ENCODE peak calls at places on chromosomes 13 and 19, in four cellular contexts. T is uterus, V is body of pancreas, D is suprapubic skin. F is an unnamed sample.
A peak's percentile ranks its signal among the peaks of the same experiment; 100 is the strongest.

GRCh38 chr19:16027528-16027927 is 48.8 kb upstream of the TPM4 start:
- DNase-seq in D (no peak), V (no peak), T (no peak), F (no peak)

GRCh38 chr19:32719611-32720059 is at the start of gene TDRD12:
- DNase-seq in T (no peak), D (no peak), V (no peak), F (peak; percentile 45)

GRCh38 chr13:77184455-77184854 is 142.4 kb downstream of the MYCBP2 start:
- DNase-seq in D (no peak), V (no peak), T (no peak), F (no peak)

GRCh38 chr13:34127523-34127922 is 309.6 kb downstream of the RFC3 start:
- DNase-seq in V (no peak), T (no peak), D (no peak), F (no peak)

GRCh38 chr19:44738603-44739585 is 9.6 kb upstream of the BCL3 start:
- DNase-seq in T (no peak), V (peak; percentile 68), D (no peak), F (no peak)

GRCh38 chr19:48737360-48737998 is 2.9 kb downstream of the RASIP1 start:
- DNase-seq in V (peak; percentile 96), T (no peak), D (no peak), F (peak; percentile 77)

GRCh38 chr13:102846261-102847015 is 606 bp downstream of the ERCC5 start:
- DNase-seq in T (peak; percentile 19), D (peak; percentile 72), V (peak; percentile 41), F (peak; percentile 73)

GRCh38 chr19:28224441-28224840 is 988.5 kb downstream of the UQCRFS1 start:
- DNase-seq in T (no peak), D (no peak), V (no peak), F (no peak)

GRCh38 chr19:9306443-9306842 is 3.2 kb downstream of the ZNF699 start:
- DNase-seq in D (no peak), T (no peak), V (no peak), F (no peak)

GRCh38 chr19:42092350-42092749 is 16.4 kb downstream of the ZNF574 start:
- DNase-seq in D (no peak), V (peak; percentile 53), T (no peak), F (no peak)

GRCh38 chr13:53201454-53202225 is 173.0 kb downstream of the OLFM4 start:
- DNase-seq in T (no peak), V (peak; percentile 61), D (no peak), F (peak; percentile 48)

GRCh38 chr13:45705936-45706335 is 3.8 kb downstream of the CBY2 start:
- DNase-seq in D (no peak), T (no peak), V (no peak), F (no peak)

GRCh38 chr13:73578251-73578875 is 519.6 kb downstream of the KLF5 start:
- DNase-seq in D (no peak), V (no peak), T (no peak), F (no peak)

GRCh38 chr13:31009166-31009565 is 76.7 kb downstream of the TEX26 start:
- DNase-seq in T (no peak), D (no peak), V (no peak), F (no peak)

GRCh38 chr13:85377783-85378182 is 421.4 kb downstream of the SLITRK6 start:
- DNase-seq in V (no peak), T (no peak), D (no peak), F (no peak)

GRCh38 chr13:28558567-28558966 is 63.6 kb upstream of the FLT1 start:
- DNase-seq in D (no peak), V (no peak), T (no peak), F (peak; percentile 43)

GRCh38 chr19:7500811-7501450 is 12.1 kb upstream of the PEX11G start:
- DNase-seq in T (no peak), V (peak; percentile 82), D (no peak), F (peak; percentile 57)

GRCh38 chr13:77696006-77696862 is 1.3 kb upstream of the SLAIN1 start:
- DNase-seq in V (no peak), T (no peak), D (no peak), F (no peak)

GRCh38 chr19:18097217-18097992 is at the start of gene MAST3:
- DNase-seq in D (peak; percentile 79), T (peak; percentile 59), V (peak; percentile 97), F (peak; percentile 94)

GRCh38 chr19:18097993-18098890 is 664 bp downstream of the MAST3 start:
- DNase-seq in D (no peak), V (no peak), T (no peak), F (no peak)

GRCh38 chr19:18100710-18101109 is 3.1 kb downstream of the MAST3 start:
- DNase-seq in D (no peak), T (no peak), V (no peak), F (no peak)

GRCh38 chr19:18099623-18099995 is 2.0 kb downstream of the MAST3 start:
- DNase-seq in T (no peak), D (no peak), V (no peak), F (no peak)

DNA sequence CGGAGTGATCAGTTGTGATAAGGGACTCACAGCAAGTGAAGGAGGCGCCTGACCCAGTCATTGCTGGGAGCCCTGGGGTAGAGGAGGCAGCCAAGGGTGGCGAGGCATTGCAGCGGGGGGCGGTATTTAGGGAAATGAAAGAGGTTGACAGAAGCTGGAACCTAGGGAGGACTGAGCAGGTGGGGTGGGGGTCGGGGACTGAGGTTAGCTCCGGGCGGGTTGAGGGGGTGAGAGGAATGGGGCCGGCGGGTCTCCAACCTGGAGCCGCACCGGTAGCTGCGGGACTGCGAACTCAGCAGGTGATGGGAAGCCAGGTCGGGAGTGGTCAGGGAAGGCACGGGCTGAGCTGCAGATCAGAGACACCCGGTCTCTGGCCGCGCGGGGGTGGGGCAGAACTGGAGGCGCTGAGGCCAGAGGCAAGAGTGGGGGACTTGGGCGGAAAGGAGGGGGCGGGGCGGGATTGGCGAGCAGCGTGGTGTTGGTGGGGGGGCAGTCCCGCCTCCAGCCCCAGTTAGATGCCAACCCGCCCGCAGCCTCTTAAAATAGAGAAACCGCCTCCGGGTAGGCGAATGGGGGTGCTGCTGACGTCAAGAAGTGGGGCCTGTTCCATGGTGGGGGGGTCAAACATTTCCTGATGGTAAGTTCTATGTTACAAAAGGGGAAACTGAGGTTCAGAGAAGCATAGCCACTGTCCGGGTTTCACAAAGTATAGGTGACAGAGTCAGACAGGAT is 1.5 kb downstream of the MAST3 start:
- DNase-seq in D (no peak), T (no peak), V (peak; percentile 30), F (peak; percentile 57)
- H3K4me3 ChIP-seq in D (peak overlapping the region; percentile 13), T (no peak overlapping the region), V (no peak overlapping the region), F (no peak overlapping the region)

GRCh38 chr13:112603641-112604220 is 15.8 kb upstream of the TUBGCP3 start:
- DNase-seq in D (no peak), T (no peak), V (no peak), F (no peak)
- H3K27ac ChIP-seq in D (no peak overlapping the region), T (no peak overlapping the region), V (no peak overlapping the region), F (no peak overlapping the region)

GRCh38 chr13:114115191-114115671 is 17.2 kb downstream of the RASA3 start:
- DNase-seq in T (peak; percentile 16), V (peak; percentile 38), D (peak; percentile 72), F (peak; percentile 51)
- H3K4me1 ChIP-seq in T (no peaks in the 10 kb centered on the region), V (peaks cover 26% of the 10 kb centered on the region), D (peaks cover 18% of the 10 kb centered on the region), F (no peaks in the 10 kb centered on the region)

DNA sequence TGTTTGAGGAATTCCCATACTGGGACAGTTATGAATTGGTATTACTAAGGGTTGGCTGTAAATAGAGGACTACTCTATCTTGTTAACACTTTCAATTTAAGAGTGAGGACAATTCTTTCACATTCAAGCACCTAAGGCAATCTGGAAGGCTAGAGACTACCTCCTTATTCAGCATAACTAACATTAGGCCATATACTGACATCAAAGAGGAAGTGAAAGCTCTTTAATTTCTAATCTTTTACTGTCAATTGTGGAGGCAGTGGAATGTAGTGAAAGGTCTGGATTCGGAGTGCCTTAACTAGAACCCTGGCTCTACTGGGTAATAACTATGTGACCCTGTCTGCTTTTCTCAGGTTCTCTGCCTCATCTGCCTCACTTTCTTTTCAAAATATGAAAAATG is 134.0 kb downstream of the UFM1 start:
- DNase-seq in D (no peak), V (no peak), T (no peak), F (no peak)
- H3K4me3 ChIP-seq in D (no peak overlapping the region), V (no peak overlapping the region), T (no peak overlapping the region), F (no peak overlapping the region)

GRCh38 chr19:3411636-3412035 is 45.3 kb downstream of the NFIC start:
- DNase-seq in T (no peak), V (peak; percentile 53), D (no peak), F (no peak)
- H3K27ac ChIP-seq in T (peak overlapping the region; percentile 39), V (peak overlapping the region; percentile 26), D (no peak overlapping the region), F (peak overlapping the region; percentile 61)

GRCh38 chr13:101452519-101453485 is at the start of gene ITGBL1:
- DNase-seq in D (peak; percentile 68), V (peak; percentile 7), T (no peak), F (peak; percentile 64)
- H3K4me1 ChIP-seq in D (peaks cover 24% of the 10 kb centered on the region), V (no peaks in the 10 kb centered on the region), T (no peaks in the 10 kb centered on the region), F (peaks cover 3% of the 10 kb centered on the region)

GRCh38 chr13:108425056-108425455 is 155.5 kb downstream of the TNFSF13B start:
- DNase-seq in D (no peak), V (no peak), T (no peak), F (no peak)

DNA sequence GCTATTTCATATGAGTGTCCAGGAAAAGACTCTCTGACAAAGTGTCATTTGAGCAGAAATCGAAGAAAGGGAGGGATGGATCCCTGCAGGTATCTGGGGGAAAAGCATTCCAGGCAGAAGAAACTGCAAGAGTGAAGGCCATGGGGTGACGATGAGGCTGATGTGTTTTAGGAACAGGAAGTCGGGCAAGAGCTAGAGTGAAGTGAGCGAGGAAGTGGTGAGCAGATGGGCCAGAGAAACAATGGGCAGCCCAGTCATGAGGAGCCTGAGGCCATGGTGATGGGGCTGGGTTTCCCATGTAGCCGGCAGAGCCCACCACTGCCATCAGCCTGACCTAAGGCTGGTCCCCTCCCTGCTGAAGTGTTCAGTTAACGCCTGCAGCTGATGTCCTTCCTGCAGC is 150.2 kb downstream of the TNFSF13B start:
- DNase-seq in D (no peak), T (no peak), V (no peak), F (no peak)
- H3K4me3 ChIP-seq in D (no peak overlapping the region), T (no peak overlapping the region), V (no peak overlapping the region), F (no peak overlapping the region)

DNA sequence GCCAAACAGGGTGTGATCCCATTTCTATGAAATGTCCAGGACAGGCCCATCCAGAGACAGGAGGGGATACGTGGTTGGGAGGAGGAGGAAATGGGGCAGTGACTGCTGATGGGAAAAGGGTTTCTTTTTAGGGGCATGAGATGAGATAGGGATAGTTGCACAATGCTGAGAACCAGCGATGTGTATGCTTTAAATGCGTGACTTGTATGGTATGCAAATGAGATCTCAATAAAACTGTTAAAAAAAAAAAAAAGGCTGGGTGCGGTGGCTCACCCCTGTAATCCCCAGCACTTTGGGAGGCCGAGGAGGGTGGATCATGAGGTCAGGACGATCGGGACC is 9.8 kb upstream of the TICAM1 start:
- DNase-seq in V (no peak), D (no peak), T (no peak), F (no peak)
- H3K27ac ChIP-seq in V (no peak overlapping the region), D (peak overlapping the region; percentile 72), T (no peak overlapping the region), F (no peak overlapping the region)

GRCh38 chr13:101144808-101145419 is 271.4 kb downstream of the NALCN start:
- DNase-seq in V (no peak), T (no peak), D (no peak), F (no peak)
- H3K4me1 ChIP-seq in V (no peaks in the 10 kb centered on the region), T (no peaks in the 10 kb centered on the region), D (no peaks in the 10 kb centered on the region), F (no peaks in the 10 kb centered on the region)

GRCh38 chr19:53868091-53868891 is 608 bp downstream of the MYADM start:
- DNase-seq in V (peak; percentile 54), D (peak; percentile 90), T (peak; percentile 71), F (peak; percentile 84)

GRCh38 chr19:53867225-53868090 is at the start of gene MYADM:
- DNase-seq in T (peak; percentile 100), V (peak; percentile 100), D (peak; percentile 100), F (peak; percentile 99)

GRCh38 chr19:53864308-53864836 is 3.3 kb upstream of the MYADM start:
- DNase-seq in V (peak; percentile 62), D (no peak), T (no peak), F (no peak)

GRCh38 chr19:53865523-53865917 is 2.2 kb upstream of the MYADM start:
- DNase-seq in T (no peak), V (no peak), D (no peak), F (no peak)

GRCh38 chr19:53865918-53866696 is 1.6 kb upstream of the MYADM start:
- DNase-seq in D (peak; percentile 94), T (peak; percentile 82), V (peak; percentile 54), F (peak; percentile 96)
- H3K4me3 ChIP-seq in D (peak overlapping the region; percentile 80), T (peak overlapping the region; percentile 92), V (no peak overlapping the region), F (peak overlapping the region; percentile 99)